ENCODE peak calls at places on chromosomes 3 and 15, in seven cellular contexts. T, S, I, Z, N, F and J are unnamed samples.

GRCh38 chr15:93523490-93523889 is 434.5 kb upstream of the RGMA start:
- DNase-seq in T (no peak), S (no peak), I (no peak), Z (no peak), N (no peak), F (no peak), J (no peak)

GRCh38 chr3:42122261-42123011 is 31.3 kb downstream of the TRAK1 start:
- DNase-seq in T (no peak), S (no peak), I (peak; percentile 39), Z (no peak), N (no peak), F (no peak), J (no peak)

GRCh38 chr3:42814914-42815507 is 5.8 kb downstream of the ACKR2 start:
- DNase-seq in T (no peak), S (no peak), I (no peak), Z (no peak), N (no peak), F (no peak), J (no peak)

GRCh38 chr3:39255503-39256325 is 24.1 kb downstream of the CX3CR1 start:
- DNase-seq in T (peak; percentile 19), S (no peak), I (no peak), Z (no peak), N (peak; percentile 89), F (no peak), J (peak; percentile 15)

GRCh38 chr3:48405343-48405881 is 24.5 kb downstream of the PLXNB1 start:
- DNase-seq in T (no peak), S (no peak), I (no peak), Z (no peak), N (peak; percentile 64), F (no peak), J (peak; percentile 60)

GRCh38 chr3:78785004-78785403 is 982.8 kb downstream of the ROBO1 start:
- DNase-seq in T (no peak), S (no peak), I (no peak), Z (no peak), N (no peak), F (no peak), J (no peak)

GRCh38 chr15:99963096-99963825 is 230.0 kb upstream of the LYSMD4 start:
- DNase-seq in T (no peak), S (no peak), I (no peak), Z (peak; percentile 34), N (peak; percentile 14), F (no peak), J (peak; percentile 34)

GRCh38 chr3:160128086-160128485 is 97.1 kb upstream of the C3orf80 start:
- DNase-seq in T (no peak), S (no peak), I (no peak), Z (no peak), N (no peak), F (no peak), J (no peak)

GRCh38 chr15:25181290-25182097 is 226.7 kb downstream of the SNRPN start:
- DNase-seq in T (no peak), S (no peak), I (no peak), Z (peak; percentile 9), N (peak; percentile 58), F (peak; percentile 2), J (peak; percentile 59)

GRCh38 chr3:16130066-16130465 is 44.4 kb upstream of the GALNT15 start:
- DNase-seq in T (no peak), S (peak; percentile 63), I (no peak), Z (no peak), N (no peak), F (no peak), J (no peak)

GRCh38 chr3:46417841-46418611 is 11.0 kb downstream of the CCRL2 start:
- DNase-seq in T (no peak), S (no peak), I (no peak), Z (peak; percentile 74), N (no peak), F (no peak), J (no peak)

GRCh38 chr3:10981961-10982360 is 10.6 kb upstream of the SLC6A1 start:
- DNase-seq in T (no peak), S (no peak), I (no peak), Z (no peak), N (no peak), F (no peak), J (no peak)

GRCh38 chr3:100563652-100564215 is 45.7 kb upstream of the ADGRG7 start:
- DNase-seq in T (no peak), S (no peak), I (no peak), Z (no peak), N (no peak), F (no peak), J (no peak)
- H3K27ac ChIP-seq in T (no peak overlapping the region), S (no peak overlapping the region), I (no peak overlapping the region), Z (no peak overlapping the region), N (no peak overlapping the region), F (no peak overlapping the region), J (no peak overlapping the region)

GRCh38 chr3:35814531-35814930 is 175.2 kb downstream of the ARPP21 start:
- DNase-seq in T (no peak), S (no peak), I (no peak), Z (no peak), N (no peak), F (no peak), J (no peak)

GRCh38 chr3:35817212-35817611 is 177.9 kb downstream of the ARPP21 start:
- DNase-seq in T (no peak), S (no peak), I (no peak), Z (no peak), N (no peak), F (no peak), J (no peak)
- H3K27ac ChIP-seq in T (no peak overlapping the region), S (no peak overlapping the region), I (no peak overlapping the region), Z (no peak overlapping the region), N (no peak overlapping the region), F (no peak overlapping the region), J (no peak overlapping the region)

GRCh38 chr15:79332824-79333510 is 22.1 kb downstream of the TMED3 start:
- DNase-seq in T (no peak), S (no peak), I (peak; percentile 47), Z (no peak), N (no peak), F (no peak), J (no peak)
- H3K27ac ChIP-seq in T (no peak overlapping the region), S (no peak overlapping the region), I (peak overlapping the region; percentile 21), Z (no peak overlapping the region), N (no peak overlapping the region), F (no peak overlapping the region), J (no peak overlapping the region)

GRCh38 chr15:84750583-84751092 is 2.2 kb downstream of the ZNF592 start:
- DNase-seq in T (no peak), S (no peak), I (no peak), Z (peak; percentile 61), N (no peak), F (no peak), J (no peak)
- H3K27ac ChIP-seq in T (peak overlapping the region; percentile 98), S (no peak overlapping the region), I (no peak overlapping the region), Z (no peak overlapping the region), N (peak overlapping the region; percentile 99), F (peak overlapping the region; percentile 100), J (peak overlapping the region; percentile 83)

GRCh38 chr3:152276688-152277087 is 8.0 kb downstream of the MBNL1 start:
- DNase-seq in T (no peak), S (no peak), I (no peak), Z (no peak), N (no peak), F (no peak), J (no peak)
- H3K27ac ChIP-seq in T (peak overlapping the region; percentile 61), S (no peak overlapping the region), I (peak overlapping the region; percentile 2), Z (no peak overlapping the region), N (peak overlapping the region; percentile 20), F (peak overlapping the region; percentile 99), J (peak overlapping the region; percentile 94)